ENCODE peak calls at places on chromosome 6, in nine cellular contexts. R is uterus, C is C1 segment of cervical spinal cord, A is AG08395, I is HCT116, S is HFFc6, N is AG10803, W is stomach, J is amniotic stem cell. T is an unnamed sample.
A peak's percentile ranks its signal among the peaks of the same experiment; 100 is the strongest.

GRCh38 chr6:20709451-20709850 is 175.2 kb downstream of the CDKAL1 start:
- DNase-seq in N (no peak), J (no peak), A (no peak), R (no peak), S (no peak), I (no peak), C (no peak), W (no peak), T (no peak)

GRCh38 chr6:129544892-129545612 is 164.9 kb downstream of the ARHGAP18 start:
- DNase-seq in R (no peak), N (no peak), A (no peak), W (no peak), S (no peak), J (no peak), I (no peak), C (no peak), T (no peak)

GRCh38 chr6:106754215-106754614 is 124.8 kb downstream of the QRSL1 start:
- DNase-seq in J (no peak), S (no peak), N (no peak), I (no peak), C (no peak), R (no peak), W (no peak), A (no peak), T (no peak)

GRCh38 chr6:145836170-145836569 is 21.6 kb upstream of the FBXO30 start:
- DNase-seq in C (no peak), J (no peak), R (no peak), I (no peak), S (peak; percentile 56), N (peak; percentile 69), A (peak; percentile 35), W (no peak), T (peak; percentile 40)

GRCh38 chr6:110358536-110359148 is 493 bp upstream of the METTL24 start:
- DNase-seq in S (no peak), C (no peak), N (no peak), A (no peak), W (no peak), I (no peak), R (no peak), J (no peak), T (no peak)

GRCh38 chr6:3749390-3749978 is 2.0 kb downstream of the PXDC1 start:
- DNase-seq in J (no peak), A (no peak), S (no peak), W (peak; percentile 90), I (no peak), N (no peak), R (no peak), C (no peak), T (peak; percentile 35)

GRCh38 chr6:14784596-14785360 is 461.1 kb upstream of the JARID2 start:
- DNase-seq in N (no peak), C (no peak), A (no peak), S (no peak), W (no peak), R (no peak), J (no peak), I (no peak), T (peak; percentile 47)

GRCh38 chr6:4268171-4268570 is 132.8 kb upstream of the ECI2 start:
- DNase-seq in W (no peak), N (no peak), I (no peak), C (no peak), S (no peak), R (no peak), A (no peak), J (no peak), T (no peak)

GRCh38 chr6:34462561-34462971 is 3.3 kb upstream of the PACSIN1 start:
- DNase-seq in J (no peak), W (peak; percentile 50), C (no peak), S (no peak), N (peak; percentile 13), I (peak; percentile 69), R (no peak), A (peak; percentile 35), T (peak; percentile 35)

GRCh38 chr6:72374172-72374571 is 247.7 kb upstream of the KCNQ5 start:
- DNase-seq in J (no peak), C (no peak), N (no peak), R (no peak), A (no peak), W (no peak), I (no peak), S (no peak), T (no peak)

GRCh38 chr6:20205722-20206154 is 6.5 kb downstream of the MBOAT1 start:
- DNase-seq in C (no peak), I (no peak), N (no peak), J (no peak), W (no peak), R (peak; percentile 29), A (no peak), S (no peak), T (no peak)

GRCh38 chr6:105900120-105900937 is 185.8 kb upstream of the PRDM1 start:
- DNase-seq in A (peak; percentile 77), S (peak; percentile 76), W (no peak), R (no peak), C (no peak), J (peak; percentile 35), I (no peak), N (peak; percentile 91), T (peak; percentile 33)

GRCh38 chr6:45637611-45638257 is 260.0 kb upstream of the SUPT3H start:
- DNase-seq in I (no peak), W (no peak), C (no peak), R (no peak), A (no peak), J (no peak), S (no peak), N (no peak), T (peak; percentile 35)

GRCh38 chr6:34369385-34369784 is 23.1 kb downstream of the NUDT3 start:
- DNase-seq in N (no peak), J (no peak), C (no peak), S (no peak), W (no peak), A (no peak), I (no peak), R (no peak), T (no peak)

GRCh38 chr6:109429496-109429895 is 10.9 kb downstream of the PPIL6 start:
- DNase-seq in S (no peak), A (no peak), I (no peak), N (no peak), J (no peak), W (no peak), C (no peak), R (no peak), T (no peak)

GRCh38 chr6:4281341-4282293 is 146.2 kb upstream of the ECI2 start:
- DNase-seq in S (no peak), I (no peak), R (peak; percentile 52), A (no peak), C (no peak), W (peak; percentile 56), J (no peak), N (no peak), T (peak; percentile 72)

GRCh38 chr6:40877362-40877761 is 161.7 kb downstream of the UNC5CL start:
- DNase-seq in N (no peak), I (no peak), R (no peak), S (no peak), J (no peak), C (no peak), A (no peak), W (no peak), T (no peak)

GRCh38 chr6:136171207-136171606 is 78.9 kb downstream of the MTFR2 start:
- DNase-seq in A (no peak), R (no peak), N (no peak), C (no peak), W (no peak), J (no peak), I (no peak), S (no peak), T (no peak)

GRCh38 chr6:159376443-159377182 is 207.4 kb downstream of the FNDC1 start:
- DNase-seq in C (no peak), J (no peak), R (no peak), S (no peak), W (no peak), I (no peak), N (peak; percentile 49), A (peak; percentile 45), T (peak; percentile 20)

GRCh38 chr6:105838156-105838555 is 248.0 kb upstream of the PRDM1 start:
- DNase-seq in C (no peak), S (no peak), N (peak; percentile 91), I (no peak), W (no peak), J (no peak), A (peak; percentile 58), R (no peak), T (no peak)